ENCODE peak calls at places on chromosomes 4 and X, in four cellular contexts. A, B, O and J are unnamed samples.

GRCh38 chr4:114226968-114227760 is 247.7 kb upstream of the ARSJ start:
- DNase-seq in A (no peak), B (no peak), O (no peak), J (no peak)

GRCh38 chrX:152137771-152138387 is 498 bp downstream of the MAGEA10 start:
- DNase-seq in A (no peak), B (no peak), O (no peak), J (no peak)

GRCh38 chr4:76213415-76214268 is at the start of gene SCARB2:
- DNase-seq in A (peak), B (peak), O (peak), J (peak)

GRCh38 chr4:89575840-89576239 is 261.1 kb downstream of the SNCA start:
- DNase-seq in A (no peak), B (no peak), O (no peak), J (no peak)

GRCh38 chrX:44036336-44036735 is 63.1 kb upstream of the NDP start:
- DNase-seq in A (no peak), B (no peak), O (no peak), J (no peak)

GRCh38 chrX:44012484-44013096 is 39.4 kb upstream of the NDP start:
- DNase-seq in A (peak), B (peak), O (no peak), J (no peak)

GRCh38 chr4:130808492-130808891 is 1712.5 kb downstream of the C4orf33 start:
- DNase-seq in A (no peak), B (no peak), O (no peak), J (no peak)

GRCh38 chrX:50723006-50723405 is 91.0 kb downstream of the SHROOM4 start:
- DNase-seq in A (no peak), B (no peak), O (no peak), J (no peak)

GRCh38 chrX:134006484-134007161 is 21.2 kb upstream of the GPC3 start:
- DNase-seq in A (no peak), B (no peak), O (no peak), J (no peak)

GRCh38 chr4:128427832-128428366 is 140.3 kb upstream of the PGRMC2 start:
- DNase-seq in A (peak), B (no peak), O (peak), J (peak)

GRCh38 chr4:158094413-158095110 is 78.3 kb downstream of the GASK1B start:
- DNase-seq in A (peak), B (peak), O (no peak), J (no peak)

GRCh38 chr4:101142259-101142658 is 205.1 kb downstream of the PPP3CA start:
- DNase-seq in A (no peak), B (no peak), O (no peak), J (no peak)

GRCh38 chrX:15221321-15221720 is 48.6 kb downstream of the ASB9 start:
- DNase-seq in A (no peak), B (no peak), O (no peak), J (no peak)

GRCh38 chr4:109294006-109294405 is 8.5 kb downstream of the COL25A1 start:
- DNase-seq in A (no peak), B (no peak), O (no peak), J (no peak)

GRCh38 chr4:100657187-100657586 is 139.4 kb upstream of the EMCN start:
- DNase-seq in A (no peak), B (no peak), O (no peak), J (no peak)

GRCh38 chr4:44326716-44327115 is 121.9 kb downstream of the KCTD8 start:
- DNase-seq in A (no peak), B (no peak), O (no peak), J (no peak)

GRCh38 chr4:19700951-19701350 is 550.8 kb upstream of the SLIT2 start:
- DNase-seq in A (no peak), B (no peak), O (no peak), J (no peak)

GRCh38 chrX:47637546-47638195 is 7.9 kb upstream of the CFP start:
- DNase-seq in A (no peak), B (peak), O (peak), J (no peak)

GRCh38 chr4:185839204-185839712 is 27.3 kb upstream of the SORBS2 start:
- DNase-seq in A (peak), B (peak), O (peak), J (peak)

GRCh38 chr4:186726440-186727148 is 2.9 kb upstream of the FAT1 start:
- DNase-seq in A (peak), B (peak), O (peak), J (no peak)

GRCh38 chr4:67451464-67451863 is 93.8 kb downstream of the CENPC start:
- DNase-seq in A (no peak), B (no peak), O (no peak), J (no peak)

GRCh38 chr4:151992755-151993154 is 231.9 kb upstream of the GATB start:
- DNase-seq in A (no peak), B (no peak), O (no peak), J (no peak)

GRCh38 chr4:89712141-89712540 is 124.8 kb downstream of the SNCA start:
- DNase-seq in A (no peak), B (no peak), O (no peak), J (peak)

GRCh38 chr4:112895785-112896184 is 153.7 kb upstream of the ANK2 start:
- DNase-seq in A (no peak), B (no peak), O (no peak), J (no peak)

GRCh38 chrX:65658229-65658628 is 9.2 kb upstream of the MSN start:
- DNase-seq in A (no peak), B (no peak), O (no peak), J (no peak)
- TF ChIP-seq CTCF in A (no peak), B (no peak), O (no peak), J (no peak)

DNA sequence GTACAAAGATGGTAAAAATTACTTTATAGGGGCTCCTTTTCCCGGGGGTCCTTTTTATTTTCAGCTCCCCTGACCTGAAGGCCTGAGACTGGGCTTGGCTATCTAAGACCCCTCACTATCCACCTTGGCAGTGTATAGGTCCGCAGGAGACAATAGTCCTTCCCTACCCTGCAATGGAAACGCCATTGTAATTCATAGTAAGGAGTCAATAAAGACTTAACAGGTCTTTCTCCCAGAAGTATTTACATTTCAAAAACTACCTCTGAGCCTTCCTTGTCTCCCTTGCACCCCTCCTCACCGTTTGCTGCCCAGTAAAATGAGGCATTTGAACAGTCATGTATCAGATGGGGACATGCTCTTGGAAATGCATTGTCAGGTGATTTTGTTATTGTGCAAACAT is 401.2 kb upstream of the CNKSR2 start:
- DNase-seq in A (no peak), B (no peak), O (no peak), J (no peak)
- H3K4me3 ChIP-seq in A (no peak), B (no peak), O (no peak), J (no peak)

GRCh38 chrX:119728487-119728886 is 29.9 kb upstream of the SOWAHD start:
- DNase-seq in A (peak), B (no peak), O (no peak), J (no peak)
- TF ChIP-seq CTCF in A (peak), B (no peak), O (no peak), J (no peak)

DNA sequence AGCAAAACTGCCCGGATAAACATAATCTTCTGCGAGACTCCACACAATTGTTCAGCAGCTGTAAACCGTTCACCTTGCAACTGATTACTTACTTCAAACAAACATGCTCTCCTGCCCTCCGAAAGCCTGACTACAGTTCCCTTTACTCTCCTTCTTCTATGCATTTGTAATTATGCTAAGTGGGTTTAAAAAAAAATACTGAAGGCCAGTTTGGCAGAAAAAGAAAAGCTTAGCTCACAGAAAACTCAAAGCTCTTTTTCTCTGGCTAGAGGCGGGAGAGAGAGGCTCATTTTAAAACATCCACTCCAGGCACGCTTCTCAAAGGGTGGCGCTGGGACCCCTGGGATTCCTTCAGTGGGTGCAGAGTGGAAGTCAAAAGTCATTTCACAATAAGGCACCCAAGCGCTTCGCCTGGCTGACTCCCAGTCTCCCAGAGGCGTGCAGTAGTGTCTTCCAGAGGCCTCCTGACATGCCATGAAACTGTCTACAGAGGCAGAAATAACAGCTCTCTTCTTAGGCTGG is 1.9 kb downstream of the DHRSX start:
- DNase-seq in A (peak), B (no peak), O (peak), J (no peak)
- H3K4me3 ChIP-seq in A (peak), B (peak), O (peak), J (peak)

GRCh38 chr4:139619644-139620043 is 46.0 kb upstream of the MGST2 start:
- DNase-seq in A (no peak), B (no peak), O (no peak), J (no peak)
- TF ChIP-seq CTCF in A (peak), B (peak), O (peak), J (peak)

DNA sequence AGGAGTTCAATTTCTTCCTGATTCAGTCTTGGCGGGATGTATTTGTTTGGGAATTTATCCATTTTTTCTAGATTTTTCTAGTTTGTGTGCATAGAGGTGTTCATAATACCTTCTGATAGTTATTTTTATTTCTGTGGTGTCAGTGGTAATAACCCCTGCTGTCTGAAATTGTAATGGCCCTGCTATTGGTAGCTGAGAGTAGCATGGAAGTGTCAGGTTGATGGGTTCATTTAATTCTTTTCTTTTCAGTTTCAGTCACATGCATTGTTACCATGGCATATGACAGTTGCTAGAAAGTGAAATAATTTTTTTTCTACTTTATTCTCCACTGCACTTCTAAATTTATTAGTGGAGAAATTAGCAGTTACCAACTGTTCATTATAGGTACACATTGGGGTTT is 20.7 kb downstream of the AR start:
- DNase-seq in A (no peak), B (no peak), O (no peak), J (no peak)
- H3K4me3 ChIP-seq in A (no peak), B (no peak), O (no peak), J (no peak)

DNA sequence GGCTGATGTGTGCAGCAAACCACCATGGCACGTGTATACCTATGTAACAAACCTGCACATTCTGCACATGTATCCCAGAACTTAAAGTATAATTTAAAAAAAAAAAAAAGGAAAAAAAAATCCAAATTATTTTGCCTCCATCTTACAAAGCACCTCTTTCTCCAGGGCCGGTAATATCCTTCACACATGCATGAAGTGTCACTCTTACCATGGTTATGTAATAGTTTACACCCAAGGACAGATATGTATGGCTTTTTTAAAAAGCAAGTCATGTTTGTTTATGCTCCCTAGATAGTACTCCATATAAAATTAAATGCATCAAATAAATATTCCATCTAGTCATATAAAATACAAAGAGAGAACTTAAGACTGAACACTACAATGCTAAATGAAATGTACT is 22.5 kb downstream of the CHIC2 start:
- DNase-seq in A (no peak), B (no peak), O (no peak), J (no peak)
- TF ChIP-seq CTCF in A (no peak), B (no peak), O (no peak), J (no peak)

DNA sequence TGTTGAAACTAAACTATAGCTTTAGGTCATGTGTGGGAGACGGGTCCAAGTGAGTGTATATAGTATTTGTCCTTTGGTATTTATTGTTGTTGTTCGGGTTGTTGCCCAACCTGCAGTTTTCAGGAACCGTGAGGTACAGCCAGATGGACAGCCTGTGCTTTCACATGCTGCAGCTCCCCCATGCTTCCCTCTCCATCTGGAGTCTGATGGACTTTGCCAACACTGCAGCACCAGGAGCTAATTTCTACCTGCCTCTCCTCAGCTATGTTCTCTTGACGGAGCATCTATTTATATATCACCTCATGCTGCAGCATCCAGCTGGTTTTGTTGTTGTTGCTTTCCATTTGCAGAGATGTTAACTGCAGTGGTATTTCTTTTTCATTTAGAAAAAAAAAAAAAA is 80.1 kb downstream of the TLL1 start:
- DNase-seq in A (no peak), B (no peak), O (no peak), J (no peak)
- H3K4me3 ChIP-seq in A (no peak), B (no peak), O (no peak), J (no peak)

GRCh38 chrX:53089224-53089842 is 4.6 kb upstream of the KANTR start:
- DNase-seq in A (peak), B (peak), O (peak), J (no peak)
- TF ChIP-seq CTCF in A (peak), B (peak), O (peak), J (peak)